ENCODE peak calls at places on chromosomes 2 and 18, in ten cellular contexts. R, Y, N, M, E, Z, X, S, H and L are unnamed samples.

GRCh38 chr18:76528477-76529432 is 33.7 kb upstream of the ZNF516 start:
- DNase-seq in R (peak; percentile 17), Y (no peak), N (no peak), M (no peak), E (no peak), Z (peak; percentile 16), X (peak; percentile 61), S (no peak), H (peak; percentile 82), L (peak; percentile 62)

GRCh38 chr2:224038830-224039079 is 331 bp downstream of the SERPINE2 start:
- DNase-seq in R (no peak), Y (no peak), N (no peak), M (no peak), E (no peak), Z (no peak), X (no peak), S (no peak), H (no peak), L (no peak)

GRCh38 chr18:34639662-34640061 is 70.4 kb upstream of the DTNA start:
- DNase-seq in R (no peak), Y (no peak), N (no peak), M (no peak), E (no peak), Z (no peak), X (no peak), S (no peak), H (no peak), L (no peak)

GRCh38 chr18:11163668-11164067 is 14.3 kb upstream of the PIEZO2 start:
- DNase-seq in R (peak; percentile 67), Y (no peak), N (no peak), M (no peak), E (peak; percentile 77), Z (no peak), X (no peak), S (peak; percentile 83), H (no peak), L (peak; percentile 72)

GRCh38 chr18:62326646-62327348 is 1.7 kb downstream of the TNFRSF11A start:
- DNase-seq in R (no peak), Y (no peak), N (no peak), M (no peak), E (no peak), Z (no peak), X (no peak), S (no peak), H (no peak), L (no peak)

GRCh38 chr2:18777250-18777812 is 188.0 kb upstream of the NT5C1B start:
- DNase-seq in R (no peak), Y (no peak), N (no peak), M (no peak), E (no peak), Z (peak; percentile 64), X (no peak), S (no peak), H (no peak), L (no peak)

GRCh38 chr2:100200985-100201384 is 58.6 kb upstream of the AFF3 start:
- DNase-seq in R (no peak), Y (peak; percentile 19), N (no peak), M (no peak), E (no peak), Z (no peak), X (peak; percentile 56), S (no peak), H (no peak), L (no peak)

GRCh38 chr2:68469935-68470334 is 2.5 kb downstream of the APLF start:
- DNase-seq in R (no peak), Y (no peak), N (no peak), M (no peak), E (no peak), Z (no peak), X (no peak), S (no peak), H (no peak), L (no peak)

GRCh38 chr2:46335404-46335965 is 38.3 kb downstream of the EPAS1 start:
- DNase-seq in R (peak; percentile 7), Y (no peak), N (peak; percentile 69), M (no peak), E (no peak), Z (peak; percentile 41), X (peak; percentile 83), S (peak; percentile 87), H (peak; percentile 80), L (peak; percentile 59)